ENCODE peak calls at places on chromosomes 5 and 9, in five cellular contexts. One of them, this sample, is unnamed.

GRCh38 chr5:5340206-5340729 is 82.2 kb upstream of the ICE1 start:
- DNase-seq in HCT116: peak; percentile 80
- DNase-seq in tibial nerve: peak; percentile 49
- DNase-seq in right lobe of liver: no peak
- DNase-seq in esophagus muscularis mucosa: no peak
- DNase-seq in this sample: peak; percentile 50

GRCh38 chr5:37836173-37837100 is 3.4 kb downstream of the GDNF start:
- DNase-seq in HCT116: no peak
- DNase-seq in tibial nerve: no peak
- DNase-seq in right lobe of liver: no peak
- DNase-seq in esophagus muscularis mucosa: no peak
- DNase-seq in this sample: no peak

GRCh38 chr5:55982957-55983381 is 11.8 kb downstream of the IL6ST start:
- DNase-seq in HCT116: no peak
- DNase-seq in tibial nerve: no peak
- DNase-seq in right lobe of liver: no peak
- DNase-seq in esophagus muscularis mucosa: no peak
- DNase-seq in this sample: no peak

GRCh38 chr5:58933891-58934628 is 351.2 kb downstream of the RAB3C start:
- DNase-seq in HCT116: no peak
- DNase-seq in tibial nerve: no peak
- DNase-seq in right lobe of liver: no peak
- DNase-seq in esophagus muscularis mucosa: peak; percentile 72
- DNase-seq in this sample: no peak

GRCh38 chr5:140632366-140633080 is 452 bp downstream of the CD14 start:
- DNase-seq in HCT116: no peak
- DNase-seq in tibial nerve: peak; percentile 25
- DNase-seq in right lobe of liver: peak; percentile 89
- DNase-seq in esophagus muscularis mucosa: peak; percentile 91
- DNase-seq in this sample: peak; percentile 85

GRCh38 chr9:109817846-109818472 is 38.0 kb downstream of the PALM2AKAP2 start:
- DNase-seq in HCT116: peak; percentile 78
- DNase-seq in tibial nerve: peak; percentile 94
- DNase-seq in right lobe of liver: no peak
- DNase-seq in esophagus muscularis mucosa: no peak
- DNase-seq in this sample: peak; percentile 71

GRCh38 chr5:142568271-142568995 is 117.5 kb downstream of the FGF1 start:
- DNase-seq in HCT116: no peak
- DNase-seq in tibial nerve: peak; percentile 18
- DNase-seq in right lobe of liver: no peak
- DNase-seq in esophagus muscularis mucosa: no peak
- DNase-seq in this sample: no peak

GRCh38 chr9:17472126-17472525 is 106.7 kb upstream of the SH3GL2 start:
- DNase-seq in HCT116: no peak
- DNase-seq in tibial nerve: no peak
- DNase-seq in right lobe of liver: no peak
- DNase-seq in esophagus muscularis mucosa: no peak
- DNase-seq in this sample: no peak

GRCh38 chr5:128252794-128253193 is 169.2 kb downstream of the SLC12A2 start:
- DNase-seq in HCT116: no peak
- DNase-seq in tibial nerve: no peak
- DNase-seq in right lobe of liver: no peak
- DNase-seq in esophagus muscularis mucosa: no peak
- DNase-seq in this sample: no peak

GRCh38 chr5:159504106-159504856 is 174.0 kb upstream of the IL12B start:
- DNase-seq in HCT116: no peak
- DNase-seq in tibial nerve: no peak
- DNase-seq in right lobe of liver: no peak
- DNase-seq in esophagus muscularis mucosa: no peak
- DNase-seq in this sample: no peak

GRCh38 chr5:159211712-159212111 is 2.4 kb upstream of the RNF145 start:
- DNase-seq in HCT116: no peak
- DNase-seq in tibial nerve: no peak
- DNase-seq in right lobe of liver: no peak
- DNase-seq in esophagus muscularis mucosa: no peak
- DNase-seq in this sample: no peak

GRCh38 chr9:94894111-94894699 is 167.7 kb downstream of the AOPEP start:
- DNase-seq in HCT116: no peak
- DNase-seq in tibial nerve: no peak
- DNase-seq in right lobe of liver: no peak
- DNase-seq in esophagus muscularis mucosa: no peak
- DNase-seq in this sample: no peak

GRCh38 chr9:124478014-124478753 is 27.9 kb downstream of the ADGRD2 start:
- DNase-seq in HCT116: no peak
- DNase-seq in tibial nerve: no peak
- DNase-seq in right lobe of liver: no peak
- DNase-seq in esophagus muscularis mucosa: no peak
- DNase-seq in this sample: no peak

GRCh38 chr5:134113908-134114875 is at the start of gene TCF7:
- DNase-seq in HCT116: peak; percentile 50
- DNase-seq in tibial nerve: peak; percentile 43
- DNase-seq in right lobe of liver: peak; percentile 89
- DNase-seq in esophagus muscularis mucosa: no peak
- DNase-seq in this sample: peak; percentile 72

GRCh38 chr9:112535811-112536210 is 49.2 kb downstream of the KIAA1958 start:
- DNase-seq in HCT116: no peak
- DNase-seq in tibial nerve: no peak
- DNase-seq in right lobe of liver: no peak
- DNase-seq in esophagus muscularis mucosa: no peak
- DNase-seq in this sample: no peak

GRCh38 chr9:28134577-28134976 is 561.3 kb upstream of the C9orf72 start:
- DNase-seq in HCT116: no peak
- DNase-seq in tibial nerve: no peak
- DNase-seq in right lobe of liver: no peak
- DNase-seq in esophagus muscularis mucosa: no peak
- DNase-seq in this sample: no peak

GRCh38 chr9:134377143-134377484 is 50.9 kb downstream of the RXRA start:
- DNase-seq in HCT116: no peak
- DNase-seq in tibial nerve: no peak
- DNase-seq in right lobe of liver: no peak
- DNase-seq in esophagus muscularis mucosa: no peak
- DNase-seq in this sample: no peak

GRCh38 chr9:134375430-134376385 is 49.5 kb downstream of the RXRA start:
- DNase-seq in HCT116: no peak
- DNase-seq in tibial nerve: peak; percentile 54
- DNase-seq in right lobe of liver: peak; percentile 90
- DNase-seq in esophagus muscularis mucosa: no peak
- DNase-seq in this sample: peak; percentile 80

GRCh38 chr9:134375011-134375390 is 48.7 kb downstream of the RXRA start:
- DNase-seq in HCT116: no peak
- DNase-seq in tibial nerve: peak; percentile 45
- DNase-seq in right lobe of liver: no peak
- DNase-seq in esophagus muscularis mucosa: peak; percentile 97
- DNase-seq in this sample: peak; percentile 87

GRCh38 chr9:134377976-134378375 is 51.7 kb downstream of the RXRA start:
- DNase-seq in HCT116: no peak
- DNase-seq in tibial nerve: no peak
- DNase-seq in right lobe of liver: peak; percentile 98
- DNase-seq in esophagus muscularis mucosa: no peak
- DNase-seq in this sample: peak; percentile 84

DNA sequence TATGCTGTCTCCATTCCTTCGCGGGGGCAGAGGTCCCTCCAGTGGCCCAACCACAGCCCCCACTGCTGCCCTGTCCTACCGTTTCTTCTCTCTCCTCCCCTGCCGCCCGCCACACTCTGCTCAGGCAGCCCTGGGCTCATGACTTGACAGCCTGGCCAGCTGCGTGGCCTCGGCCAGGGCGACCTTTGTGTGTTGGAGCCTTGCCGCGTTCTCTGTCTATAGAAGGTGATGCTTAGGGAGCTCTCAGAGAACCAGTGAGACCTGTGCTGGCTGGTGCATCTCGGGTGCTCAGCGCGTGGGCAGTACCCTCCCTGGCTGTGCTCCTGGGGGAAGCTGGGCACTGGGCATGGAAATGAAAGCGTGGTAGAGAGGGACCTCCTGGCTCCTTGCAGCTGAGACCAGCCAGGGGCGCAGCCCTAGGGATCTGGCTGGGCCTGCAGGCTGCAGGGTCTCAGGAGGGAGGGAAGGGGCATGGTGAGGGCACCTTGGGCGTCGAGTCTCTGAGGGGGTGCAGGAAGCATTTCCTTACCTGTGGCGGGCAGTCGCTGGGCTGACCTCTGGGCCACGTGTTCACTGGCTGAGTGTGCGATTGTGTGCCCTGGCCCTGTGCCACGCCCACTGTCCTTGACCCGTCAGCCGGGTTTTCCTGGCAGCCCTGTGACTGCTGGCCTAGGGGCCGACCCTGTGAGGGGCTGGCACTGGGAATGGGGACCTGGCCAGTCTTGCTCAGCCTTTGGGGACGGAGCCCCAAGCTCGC is 50.3 kb downstream of the RXRA start:
- DNase-seq in HCT116: no peak
- DNase-seq in tibial nerve: no peak
- DNase-seq in right lobe of liver: peak; percentile 88
- DNase-seq in esophagus muscularis mucosa: no peak
- DNase-seq in this sample: no peak
- TF ChIP-seq POLR2A in HCT116: no peak
- TF ChIP-seq POLR2A in tibial nerve: no peak
- TF ChIP-seq POLR2A in right lobe of liver: peak; percentile 58
- TF ChIP-seq POLR2A in esophagus muscularis mucosa: no peak
- TF ChIP-seq POLR2A in this sample: no peak

GRCh38 chr9:114594136-114594535 is 6.6 kb downstream of the ATP6V1G1 start:
- DNase-seq in HCT116: no peak
- DNase-seq in tibial nerve: no peak
- DNase-seq in right lobe of liver: no peak
- DNase-seq in esophagus muscularis mucosa: no peak
- DNase-seq in this sample: no peak

GRCh38 chr9:114588671-114589526 is 1.3 kb downstream of the ATP6V1G1 start:
- DNase-seq in HCT116: no peak
- DNase-seq in tibial nerve: no peak
- DNase-seq in right lobe of liver: no peak
- DNase-seq in esophagus muscularis mucosa: no peak
- DNase-seq in this sample: no peak

GRCh38 chr9:114590328-114590727 is 2.8 kb downstream of the ATP6V1G1 start:
- DNase-seq in HCT116: no peak
- DNase-seq in tibial nerve: no peak
- DNase-seq in right lobe of liver: no peak
- DNase-seq in esophagus muscularis mucosa: peak; percentile 66
- DNase-seq in this sample: no peak

GRCh38 chr9:114592356-114592755 is 4.8 kb downstream of the ATP6V1G1 start:
- DNase-seq in HCT116: no peak
- DNase-seq in tibial nerve: no peak
- DNase-seq in right lobe of liver: no peak
- DNase-seq in esophagus muscularis mucosa: no peak
- DNase-seq in this sample: no peak

GRCh38 chr9:114591206-114591853 is 3.8 kb downstream of the ATP6V1G1 start:
- DNase-seq in HCT116: no peak
- DNase-seq in tibial nerve: no peak
- DNase-seq in right lobe of liver: no peak
- DNase-seq in esophagus muscularis mucosa: no peak
- DNase-seq in this sample: no peak
- H3K4me1 ChIP-seq in HCT116: peaks cover 19% of the 10 kb centered on the region
- H3K4me1 ChIP-seq in tibial nerve: peaks cover 38% of the 10 kb centered on the region
- H3K4me1 ChIP-seq in right lobe of liver: peaks cover 37% of the 10 kb centered on the region
- H3K4me1 ChIP-seq in esophagus muscularis mucosa: peaks cover 60% of the 10 kb centered on the region
- H3K4me1 ChIP-seq in this sample: peaks cover 17% of the 10 kb centered on the region

GRCh38 chr9:131112374-131113159 is 12.8 kb upstream of the NUP214 start:
- DNase-seq in HCT116: no peak
- DNase-seq in tibial nerve: no peak
- DNase-seq in right lobe of liver: peak; percentile 23
- DNase-seq in esophagus muscularis mucosa: no peak
- DNase-seq in this sample: no peak

GRCh38 chr9:131107760-131108159 is 11.4 kb downstream of the AIF1L start:
- DNase-seq in HCT116: no peak
- DNase-seq in tibial nerve: no peak
- DNase-seq in right lobe of liver: no peak
- DNase-seq in esophagus muscularis mucosa: no peak
- DNase-seq in this sample: no peak

GRCh38 chr9:131113655-131114563 is 11.5 kb upstream of the NUP214 start:
- DNase-seq in HCT116: no peak
- DNase-seq in tibial nerve: no peak
- DNase-seq in right lobe of liver: peak; percentile 29
- DNase-seq in esophagus muscularis mucosa: no peak
- DNase-seq in this sample: no peak

GRCh38 chr9:131111186-131111853 is 14.1 kb upstream of the NUP214 start:
- DNase-seq in HCT116: no peak
- DNase-seq in tibial nerve: no peak
- DNase-seq in right lobe of liver: peak; percentile 24
- DNase-seq in esophagus muscularis mucosa: no peak
- DNase-seq in this sample: no peak

GRCh38 chr9:131111854-131112311 is 13.5 kb upstream of the NUP214 start:
- DNase-seq in HCT116: no peak
- DNase-seq in tibial nerve: no peak
- DNase-seq in right lobe of liver: peak; percentile 44
- DNase-seq in esophagus muscularis mucosa: no peak
- DNase-seq in this sample: no peak
- TF ChIP-seq CTCF in HCT116: no peak
- TF ChIP-seq CTCF in tibial nerve: no peak
- TF ChIP-seq CTCF in right lobe of liver: no peak
- TF ChIP-seq CTCF in esophagus muscularis mucosa: no peak
- TF ChIP-seq CTCF in this sample: no peak

DNA sequence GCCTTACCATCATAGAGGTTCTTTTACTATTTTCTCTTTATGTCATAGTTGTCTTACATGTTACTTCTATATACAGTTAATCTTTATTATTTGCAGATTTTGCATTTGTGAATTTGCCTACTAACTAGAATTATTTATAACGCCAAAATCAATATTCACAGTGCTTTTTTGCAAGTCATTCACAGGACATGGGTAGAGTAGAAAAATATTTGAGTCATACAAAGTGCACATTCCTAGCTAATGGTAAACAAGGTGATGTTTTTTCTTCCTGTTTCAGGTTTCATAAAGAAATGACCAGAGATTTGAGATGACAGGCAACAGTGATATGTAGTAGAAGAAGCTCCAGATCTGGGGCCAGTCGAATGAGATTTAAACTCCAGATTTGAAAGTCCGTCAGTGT is 30.0 kb upstream of the OR2Y1 start:
- DNase-seq in HCT116: no peak
- DNase-seq in tibial nerve: no peak
- DNase-seq in right lobe of liver: no peak
- DNase-seq in esophagus muscularis mucosa: no peak
- DNase-seq in this sample: no peak
- TF ChIP-seq POLR2A in HCT116: no peak
- TF ChIP-seq POLR2A in tibial nerve: no peak
- TF ChIP-seq POLR2A in right lobe of liver: no peak
- TF ChIP-seq POLR2A in esophagus muscularis mucosa: no peak
- TF ChIP-seq POLR2A in this sample: no peak

DNA sequence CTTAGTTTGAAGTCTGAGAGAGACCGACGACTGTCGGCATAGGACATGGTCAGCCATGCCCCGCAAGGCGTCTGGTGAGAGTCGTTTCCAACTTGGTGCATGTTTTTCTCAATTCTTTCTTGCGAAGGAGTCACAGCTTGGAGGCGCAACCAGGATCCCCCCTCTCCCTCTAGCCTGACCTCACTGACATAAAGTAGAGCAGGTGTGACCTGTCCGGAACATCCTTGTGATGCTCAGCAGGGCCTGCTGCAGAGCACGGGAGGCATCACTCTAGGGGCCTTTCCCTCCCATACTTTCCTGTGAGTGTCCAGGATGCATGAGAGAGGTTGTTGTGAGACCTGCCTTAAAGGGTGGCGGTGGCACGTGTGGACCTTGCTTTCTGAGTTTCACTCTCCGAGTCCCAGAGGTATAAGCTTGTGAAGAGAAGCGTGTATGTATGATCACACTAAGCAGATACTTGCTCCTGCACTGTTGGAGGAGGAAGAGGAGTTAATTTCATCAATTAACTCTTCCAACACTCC is 5.0 kb downstream of the TENT4A start:
- DNase-seq in HCT116: no peak
- DNase-seq in tibial nerve: no peak
- DNase-seq in right lobe of liver: no peak
- DNase-seq in esophagus muscularis mucosa: peak; percentile 87
- DNase-seq in this sample: no peak
- H3K4me1 ChIP-seq in HCT116: peaks cover 13% of the 10 kb centered on the region
- H3K4me1 ChIP-seq in tibial nerve: peaks cover 64% of the 10 kb centered on the region
- H3K4me1 ChIP-seq in right lobe of liver: peaks cover 51% of the 10 kb centered on the region
- H3K4me1 ChIP-seq in esophagus muscularis mucosa: peaks cover 86% of the 10 kb centered on the region
- H3K4me1 ChIP-seq in this sample: peaks cover 19% of the 10 kb centered on the region

GRCh38 chr9:121499427-121500164 is at the start of gene GGTA1:
- DNase-seq in HCT116: no peak
- DNase-seq in tibial nerve: peak; percentile 29
- DNase-seq in right lobe of liver: peak; percentile 71
- DNase-seq in esophagus muscularis mucosa: no peak
- DNase-seq in this sample: peak; percentile 80
- TF ChIP-seq CTCF in HCT116: no peak
- TF ChIP-seq CTCF in tibial nerve: no peak
- TF ChIP-seq CTCF in right lobe of liver: no peak
- TF ChIP-seq CTCF in esophagus muscularis mucosa: no peak
- TF ChIP-seq CTCF in this sample: no peak

This sample was measured in heart left ventricle.